ENCODE peak calls at places on chromosomes 16 and 17, in eight cellular contexts. X, Q, Y, M, H, K, I and W are unnamed samples.

GRCh38 chr16:1656808-1657617 is 21.1 kb upstream of the JPT2 start:
- DNase-seq in X (no peak), Q (no peak), Y (no peak), M (no peak), H (no peak), K (no peak), I (no peak), W (no peak)

GRCh38 chr17:31843382-31843780 is 15.7 kb downstream of the COPRS start:
- DNase-seq in X (no peak), Q (no peak), Y (peak; percentile 30), M (no peak), H (no peak), K (no peak), I (no peak), W (no peak)

GRCh38 chr16:67774457-67774853 is 31.9 kb downstream of the RANBP10 start:
- DNase-seq in X (no peak), Q (no peak), Y (no peak), M (no peak), H (no peak), K (no peak), I (no peak), W (no peak)

GRCh38 chr17:33225994-33226393 is 67.1 kb downstream of the ASIC2 start:
- DNase-seq in X (no peak), Q (no peak), Y (no peak), M (no peak), H (no peak), K (no peak), I (no peak), W (no peak)

GRCh38 chr16:19213885-19214284 is 45.8 kb downstream of the SYT17 start:
- DNase-seq in X (no peak), Q (no peak), Y (no peak), M (no peak), H (no peak), K (no peak), I (no peak), W (no peak)

GRCh38 chr17:78974635-78975591 is 4.8 kb downstream of the LGALS3BP start:
- DNase-seq in X (no peak), Q (peak; percentile 83), Y (peak; percentile 79), M (peak; percentile 25), H (no peak), K (no peak), I (peak; percentile 84), W (no peak)

GRCh38 chr16:55933038-55933437 is 57.9 kb upstream of the CES5A start:
- DNase-seq in X (no peak), Q (no peak), Y (no peak), M (no peak), H (no peak), K (no peak), I (no peak), W (no peak)

GRCh38 chr17:30376621-30377452 is 1.9 kb upstream of the CPD start:
- DNase-seq in X (peak; percentile 51), Q (no peak), Y (peak; percentile 37), M (peak; percentile 46), H (peak; percentile 68), K (no peak), I (no peak), W (peak; percentile 34)

GRCh38 chr16:28915181-28915580 is 9.9 kb downstream of the RABEP2 start:
- DNase-seq in X (no peak), Q (no peak), Y (peak; percentile 67), M (no peak), H (no peak), K (no peak), I (no peak), W (no peak)

GRCh38 chr16:66660422-66661209 is 35.9 kb downstream of the CMTM4 start:
- DNase-seq in X (no peak), Q (no peak), Y (peak; percentile 80), M (peak; percentile 78), H (no peak), K (no peak), I (peak; percentile 66), W (no peak)

GRCh38 chr16:610513-611381 is 20.0 kb upstream of the WFIKKN1 start:
- DNase-seq in X (peak; percentile 46), Q (no peak), Y (peak; percentile 52), M (peak; percentile 29), H (peak; percentile 73), K (peak; percentile 28), I (peak; percentile 83), W (peak; percentile 51)

GRCh38 chr17:65218261-65218660 is 81.1 kb downstream of the RGS9 start:
- DNase-seq in X (no peak), Q (no peak), Y (no peak), M (no peak), H (no peak), K (no peak), I (no peak), W (no peak)

GRCh38 chr16:58031016-58031800 is 5.7 kb downstream of the MMP15 start:
- DNase-seq in X (no peak), Q (no peak), Y (no peak), M (no peak), H (no peak), K (no peak), I (peak; percentile 58), W (no peak)

GRCh38 chr16:27717726-27718125 is 167.8 kb downstream of the KATNIP start:
- DNase-seq in X (no peak), Q (no peak), Y (no peak), M (no peak), H (no peak), K (no peak), I (no peak), W (no peak)

GRCh38 chr16:57411362-57411976 is 6.9 kb downstream of the CCL17 start:
- DNase-seq in X (no peak), Q (no peak), Y (no peak), M (no peak), H (no peak), K (no peak), I (no peak), W (no peak)

GRCh38 chr16:68289621-68290329 is 21.0 kb downstream of the SLC7A6OS start:
- DNase-seq in X (no peak), Q (no peak), Y (no peak), M (peak; percentile 80), H (peak; percentile 54), K (peak; percentile 31), I (no peak), W (peak; percentile 62)